ENCODE peak calls at places on chromosomes 16 and 17, in six cellular contexts. A is SHP77, Z is stomach, M is heart right ventricle, W is ovary, D is ascending aorta. P is an unnamed sample.

GRCh38 chr17:58172369-58173071 is 5.7 kb downstream of the OR4D2 start:
- DNase-seq in W (no peak), D (no peak), Z (no peak), M (no peak), A (peak; percentile 63), P (no peak)

GRCh38 chr17:66541461-66542182 is 239.2 kb downstream of the PRKCA start:
- DNase-seq in D (no peak), Z (no peak), A (no peak), W (no peak), M (peak; percentile 26), P (no peak)

GRCh38 chr16:52498640-52499039 is 48.3 kb downstream of the TOX3 start:
- DNase-seq in D (no peak), A (no peak), Z (no peak), M (no peak), W (no peak), P (no peak)

GRCh38 chr16:67104061-67104460 is 5.7 kb upstream of the PHAF1 start:
- DNase-seq in A (peak; percentile 1), Z (no peak), D (no peak), M (peak; percentile 29), W (no peak), P (no peak)

GRCh38 chr17:80477647-80478478 is 1.5 kb upstream of the NPTX1 start:
- DNase-seq in Z (no peak), M (peak; percentile 32), D (no peak), W (peak; percentile 39), A (no peak), P (no peak)

GRCh38 chr16:11430601-11431317 is 85.5 kb downstream of the RMI2 start:
- DNase-seq in M (no peak), A (no peak), W (no peak), Z (no peak), D (no peak), P (no peak)

GRCh38 chr17:60079401-60079861 is 710 bp upstream of the HEATR6 start:
- DNase-seq in W (no peak), Z (no peak), D (no peak), A (no peak), M (no peak), P (no peak)

GRCh38 chr17:1995321-1996242 is 29.6 kb downstream of the RTN4RL1 start:
- DNase-seq in M (no peak), Z (peak; percentile 50), W (no peak), D (no peak), A (no peak), P (no peak)

GRCh38 chr16:88558457-88559442 is 11.5 kb upstream of the ZC3H18 start:
- DNase-seq in A (peak; percentile 71), M (peak; percentile 61), W (peak; percentile 82), Z (peak; percentile 89), D (no peak), P (peak; percentile 59)

P was measured in uterus.